ENCODE peak calls at places on chromosomes 5 and 9, in four cellular contexts. F is breast epithelium, J is H1, T is GM23338. L is an unnamed sample.

GRCh38 chr9:78606011-78606410 is 309.1 kb downstream of the PSAT1 start:
- DNase-seq in F (no peak), J (no peak), T (no peak), L (no peak)

GRCh38 chr5:53019320-53019719 is 30.2 kb downstream of the ITGA2 start:
- DNase-seq in F (no peak), J (no peak), T (no peak), L (no peak)

GRCh38 chr9:5801739-5802113 is 31.2 kb downstream of the ERMP1 start:
- DNase-seq in F (no peak), J (no peak), T (no peak), L (no peak)

GRCh38 chr5:79853003-79853402 is 138.1 kb downstream of the MTX3 start:
- DNase-seq in F (no peak), J (no peak), T (no peak), L (peak)

GRCh38 chr5:42854795-42855194 is 43.1 kb upstream of the SELENOP start:
- DNase-seq in F (no peak), J (no peak), T (no peak), L (no peak)

GRCh38 chr5:135822959-135823358 is 11.5 kb upstream of the SLC25A48 start:
- DNase-seq in F (no peak), J (no peak), T (no peak), L (no peak)

GRCh38 chr9:123435471-123435870 is 79.5 kb downstream of the CRB2 start:
- DNase-seq in F (no peak), J (no peak), T (no peak), L (no peak)

GRCh38 chr5:96968614-96969013 is 32.7 kb downstream of the LNPEP start:
- DNase-seq in F (no peak), J (no peak), T (no peak), L (no peak)

GRCh38 chr5:568809-569208 is 43.3 kb upstream of the CEP72 start:
- DNase-seq in F (no peak), J (no peak), T (no peak), L (no peak)

GRCh38 chr5:150177721-150178120 is 11.1 kb downstream of the CDX1 start:
- DNase-seq in F (no peak), J (no peak), T (no peak), L (no peak)

GRCh38 chr9:129467004-129467588 is 153.8 kb downstream of the C9orf50 start:
- DNase-seq in F (no peak), J (no peak), T (no peak), L (no peak)

GRCh38 chr5:145180341-145180740 is 654.8 kb downstream of the PRELID2 start:
- DNase-seq in F (no peak), J (no peak), T (no peak), L (no peak)

GRCh38 chr5:78009937-78010527 is 233.9 kb upstream of the TBCA start:
- DNase-seq in F (no peak), J (no peak), T (no peak), L (no peak)

GRCh38 chr5:178296066-178296465 is 63.5 kb upstream of the PHYKPL start:
- DNase-seq in F (no peak), J (no peak), T (no peak), L (peak)

GRCh38 chr5:50968296-50969206 is 302.1 kb downstream of the PARP8 start:
- DNase-seq in F (no peak), J (peak), T (peak), L (no peak)

GRCh38 chr9:27162045-27162444 is 53.0 kb downstream of the TEK start:
- DNase-seq in F (no peak), J (no peak), T (no peak), L (no peak)

GRCh38 chr5:6740586-6741150 is 27.4 kb downstream of the TENT4A start:
- DNase-seq in F (no peak), J (no peak), T (no peak), L (no peak)

GRCh38 chr9:76691761-76692313 is 72.4 kb upstream of the PCA3 start:
- DNase-seq in F (no peak), J (peak), T (peak), L (no peak)

GRCh38 chr9:72577212-72577753 is 55.9 kb downstream of the TMC1 start:
- DNase-seq in F (no peak), J (no peak), T (no peak), L (no peak)

GRCh38 chr5:52856564-52856963 is 68.8 kb downstream of the ITGA1 start:
- DNase-seq in F (no peak), J (no peak), T (no peak), L (no peak)

GRCh38 chr9:79578891-79579290 is 7.1 kb downstream of the TLE4 start:
- DNase-seq in F (no peak), J (no peak), T (no peak), L (no peak)

GRCh38 chr5:150498971-150499370 is 9.0 kb upstream of the NDST1 start:
- DNase-seq in F (no peak), J (no peak), T (no peak), L (no peak)

GRCh38 chr5:175845229-175845628 is 26.1 kb upstream of the CPLX2 start:
- DNase-seq in F (no peak), J (no peak), T (no peak), L (no peak)

GRCh38 chr9:86354882-86355399 is 731 bp upstream of the TUT7 start:
- DNase-seq in F (no peak), J (no peak), T (no peak), L (no peak)

GRCh38 chr9:107137495-107138202 is 145.4 kb upstream of the RAD23B start:
- DNase-seq in F (no peak), J (no peak), T (peak), L (no peak)

GRCh38 chr5:181070523-181070922 is 30.5 kb downstream of the BTNL9 start:
- DNase-seq in F (no peak), J (no peak), T (peak), L (no peak)

GRCh38 chr5:127298623-127299022 is 8.0 kb downstream of the MEGF10 start:
- DNase-seq in F (no peak), J (no peak), T (no peak), L (no peak)

GRCh38 chr5:118553662-118554061 is 434.7 kb downstream of the DTWD2 start:
- DNase-seq in F (no peak), J (no peak), T (no peak), L (peak)

GRCh38 chr5:175202461-175203065 is 241.4 kb downstream of the DRD1 start:
- DNase-seq in F (no peak), J (no peak), T (no peak), L (no peak)

GRCh38 chr5:150322202-150322601 is 19.5 kb upstream of the ARSI start:
- DNase-seq in F (no peak), J (no peak), T (no peak), L (no peak)

GRCh38 chr9:9337129-9337528 is 1275.7 kb downstream of the PTPRD start:
- DNase-seq in F (no peak), J (no peak), T (peak), L (no peak)

GRCh38 chr9:14153310-14153720 is 160.6 kb downstream of the NFIB start:
- DNase-seq in F (no peak), J (no peak), T (peak), L (no peak)

GRCh38 chr5:141084487-141084989 is 9.9 kb upstream of the PCDHB2 start:
- DNase-seq in F (peak), J (peak), T (peak), L (no peak)
- TF ChIP-seq POLR2AphosphoS5 in F (no peak), J (peak), T (peak), L (no peak)

GRCh38 chr9:109591691-109592090 is 93.6 kb upstream of the PTPN3 start:
- DNase-seq in F (no peak), J (no peak), T (no peak), L (no peak)

GRCh38 chr9:109586993-109587392 is 88.9 kb upstream of the PTPN3 start:
- DNase-seq in F (no peak), J (no peak), T (no peak), L (no peak)

GRCh38 chr9:109588415-109588814 is 90.3 kb upstream of the PTPN3 start:
- DNase-seq in F (no peak), J (no peak), T (no peak), L (no peak)

GRCh38 chr9:109593612-109594011 is 95.5 kb upstream of the PTPN3 start:
- DNase-seq in F (no peak), J (no peak), T (no peak), L (no peak)

GRCh38 chr9:109590945-109591344 is 92.8 kb upstream of the PTPN3 start:
- DNase-seq in F (no peak), J (no peak), T (no peak), L (no peak)
- TF ChIP-seq POLR2AphosphoS5 in F (no peak), J (no peak), T (no peak), L (no peak)

GRCh38 chr9:126985870-126986498 is 71.4 kb downstream of the RALGPS1 start:
- DNase-seq in F (no peak), J (no peak), T (no peak), L (no peak)

GRCh38 chr9:126984969-126985368 is 70.4 kb downstream of the RALGPS1 start:
- DNase-seq in F (no peak), J (no peak), T (no peak), L (no peak)

GRCh38 chr9:126988857-126989256 is 74.3 kb downstream of the RALGPS1 start:
- DNase-seq in F (no peak), J (no peak), T (no peak), L (no peak)

GRCh38 chr9:126983767-126984166 is 69.2 kb downstream of the RALGPS1 start:
- DNase-seq in F (no peak), J (no peak), T (no peak), L (no peak)

GRCh38 chr9:126986506-126986951 is 71.9 kb downstream of the RALGPS1 start:
- DNase-seq in F (no peak), J (no peak), T (no peak), L (no peak)
- TF ChIP-seq POLR2AphosphoS5 in F (no peak), J (no peak), T (no peak), L (no peak)

GRCh38 chr9:94829380-94830070 is 103.0 kb downstream of the AOPEP start:
- DNase-seq in F (no peak), J (peak), T (no peak), L (no peak)

GRCh38 chr9:94826644-94827410 is 100.3 kb downstream of the AOPEP start:
- DNase-seq in F (no peak), J (peak), T (no peak), L (no peak)

GRCh38 chr9:94825620-94825958 is 99.1 kb downstream of the AOPEP start:
- DNase-seq in F (no peak), J (no peak), T (no peak), L (no peak)

GRCh38 chr9:94826044-94826443 is 99.5 kb downstream of the AOPEP start:
- DNase-seq in F (no peak), J (no peak), T (no peak), L (no peak)

GRCh38 chr9:94827584-94828304 is 101.2 kb downstream of the AOPEP start:
- DNase-seq in F (no peak), J (peak), T (no peak), L (no peak)
- TF ChIP-seq POLR2AphosphoS5 in F (no peak), J (no peak), T (no peak), L (no peak)

GRCh38 chr5:38340961-38341500 is 82.7 kb downstream of the EGFLAM start:
- DNase-seq in F (no peak), J (no peak), T (no peak), L (no peak)
- TF ChIP-seq POLR2AphosphoS5 in F (no peak), J (no peak), T (no peak), L (no peak)

GRCh38 chr5:113807384-113808053 is 294.0 kb downstream of the YTHDC2 start:
- DNase-seq in F (no peak), J (no peak), T (no peak), L (no peak)

GRCh38 chr5:113806823-113807222 is 293.3 kb downstream of the YTHDC2 start:
- DNase-seq in F (no peak), J (no peak), T (no peak), L (no peak)

GRCh38 chr5:113804943-113805342 is 291.4 kb downstream of the YTHDC2 start:
- DNase-seq in F (no peak), J (no peak), T (peak), L (no peak)

GRCh38 chr5:113804264-113804663 is 290.8 kb downstream of the YTHDC2 start:
- DNase-seq in F (no peak), J (no peak), T (no peak), L (no peak)

GRCh38 chr5:113806250-113806649 is 292.8 kb downstream of the YTHDC2 start:
- DNase-seq in F (no peak), J (no peak), T (peak), L (no peak)
- TF ChIP-seq POLR2AphosphoS5 in F (no peak), J (no peak), T (no peak), L (no peak)

GRCh38 chr9:130537346-130538050 is 41.9 kb upstream of the FUBP3 start:
- DNase-seq in F (no peak), J (no peak), T (no peak), L (no peak)
- TF ChIP-seq POLR2AphosphoS5 in F (no peak), J (no peak), T (no peak), L (no peak)

GRCh38 chr9:19192213-19193028 is 38.1 kb upstream of the DENND4C start:
- DNase-seq in F (no peak), J (no peak), T (no peak), L (no peak)
- TF ChIP-seq POLR2AphosphoS5 in F (no peak), J (no peak), T (no peak), L (no peak)

L was measured in suprapubic skin.